ENCODE peak calls at places on chromosomes 5 and 9, in seven cellular contexts. One of them, this sample, is unnamed. For H3K4me1, the result is how much of the 10 kb centered on the place peaks cover.

GRCh38 chr5:136646915-136647314 is 281.6 kb upstream of the TRPC7 start:
- DNase-seq in GM23338: no peak
- DNase-seq in HCT116: no peak
- DNase-seq in MM.1S: no peak
- DNase-seq in PC-3: no peak
- DNase-seq in hepatocyte: no peak
- DNase-seq in GM23248: no peak
- DNase-seq in this sample: no peak

GRCh38 chr9:131724678-131725077 is 15.2 kb downstream of the RAPGEF1 start:
- DNase-seq in GM23338: no peak
- DNase-seq in HCT116: no peak
- DNase-seq in MM.1S: no peak
- DNase-seq in PC-3: no peak
- DNase-seq in hepatocyte: no peak
- DNase-seq in GM23248: no peak
- DNase-seq in this sample: no peak

GRCh38 chr5:135248801-135249231 is 150.2 kb downstream of the MACROH2A1 start:
- DNase-seq in GM23338: no peak
- DNase-seq in HCT116: no peak
- DNase-seq in MM.1S: no peak
- DNase-seq in PC-3: no peak
- DNase-seq in hepatocyte: no peak
- DNase-seq in GM23248: no peak
- DNase-seq in this sample: no peak

GRCh38 chr5:139828207-139828895 is 32.7 kb downstream of the PSD2 start:
- DNase-seq in GM23338: no peak
- DNase-seq in HCT116: no peak
- DNase-seq in MM.1S: no peak
- DNase-seq in PC-3: no peak
- DNase-seq in hepatocyte: no peak
- DNase-seq in GM23248: no peak
- DNase-seq in this sample: no peak

GRCh38 chr5:139668064-139668880 is 20.1 kb downstream of the CXXC5 start:
- DNase-seq in GM23338: peak
- DNase-seq in HCT116: no peak
- DNase-seq in MM.1S: peak
- DNase-seq in PC-3: peak
- DNase-seq in hepatocyte: peak
- DNase-seq in GM23248: peak
- DNase-seq in this sample: peak

GRCh38 chr5:53980061-53980460 is 330.3 kb downstream of the ARL15 start:
- DNase-seq in GM23338: no peak
- DNase-seq in HCT116: no peak
- DNase-seq in MM.1S: no peak
- DNase-seq in PC-3: no peak
- DNase-seq in hepatocyte: no peak
- DNase-seq in GM23248: no peak
- DNase-seq in this sample: no peak

GRCh38 chr9:134317431-134318414 is 8.5 kb upstream of the RXRA start:
- DNase-seq in GM23338: no peak
- DNase-seq in HCT116: no peak
- DNase-seq in MM.1S: no peak
- DNase-seq in PC-3: no peak
- DNase-seq in hepatocyte: no peak
- DNase-seq in GM23248: peak
- DNase-seq in this sample: no peak

GRCh38 chr5:139342423-139342723 is 719 bp downstream of the PAIP2 start:
- DNase-seq in GM23338: no peak
- DNase-seq in HCT116: no peak
- DNase-seq in MM.1S: no peak
- DNase-seq in PC-3: no peak
- DNase-seq in hepatocyte: no peak
- DNase-seq in GM23248: no peak
- DNase-seq in this sample: no peak

GRCh38 chr5:109410389-109411174 is 808 bp upstream of the PJA2 start:
- DNase-seq in GM23338: peak
- DNase-seq in HCT116: peak
- DNase-seq in MM.1S: peak
- DNase-seq in PC-3: peak
- DNase-seq in hepatocyte: peak
- DNase-seq in GM23248: peak
- DNase-seq in this sample: peak

GRCh38 chr5:85716344-85717202 is 901.2 kb upstream of the COX7C start:
- DNase-seq in GM23338: no peak
- DNase-seq in HCT116: no peak
- DNase-seq in MM.1S: no peak
- DNase-seq in PC-3: no peak
- DNase-seq in hepatocyte: no peak
- DNase-seq in GM23248: no peak
- DNase-seq in this sample: no peak

GRCh38 chr9:421896-422295 is 207.2 kb downstream of the DOCK8 start:
- DNase-seq in GM23338: no peak
- DNase-seq in HCT116: no peak
- DNase-seq in MM.1S: no peak
- DNase-seq in PC-3: no peak
- DNase-seq in hepatocyte: no peak
- DNase-seq in GM23248: no peak
- DNase-seq in this sample: no peak

GRCh38 chr9:92499701-92500100 is 17.4 kb upstream of the ASPN start:
- DNase-seq in GM23338: no peak
- DNase-seq in HCT116: no peak
- DNase-seq in MM.1S: no peak
- DNase-seq in PC-3: no peak
- DNase-seq in hepatocyte: no peak
- DNase-seq in GM23248: peak
- DNase-seq in this sample: no peak
- H3K4me1 ChIP-seq in GM23338: under half
- H3K4me1 ChIP-seq in HCT116: under half
- H3K4me1 ChIP-seq in MM.1S: under half
- H3K4me1 ChIP-seq in PC-3: under half
- H3K4me1 ChIP-seq in hepatocyte: under half
- H3K4me1 ChIP-seq in GM23248: half or more
- H3K4me1 ChIP-seq in this sample: under half

GRCh38 chr5:77209495-77210090 is 887 bp upstream of the PDE8B start:
- DNase-seq in GM23338: no peak
- DNase-seq in HCT116: no peak
- DNase-seq in MM.1S: no peak
- DNase-seq in PC-3: no peak
- DNase-seq in hepatocyte: no peak
- DNase-seq in GM23248: no peak
- DNase-seq in this sample: peak
- TF ChIP-seq EZH2 in GM23338: no peak
- TF ChIP-seq EZH2 in HCT116: no peak
- TF ChIP-seq EZH2 in MM.1S: no peak
- TF ChIP-seq EZH2 in PC-3: no peak
- TF ChIP-seq EZH2 in hepatocyte: no peak
- TF ChIP-seq EZH2 in GM23248: no peak
- TF ChIP-seq EZH2 in this sample: peak

GRCh38 chr9:96193356-96193755 is 108.6 kb downstream of the HSD17B3 start:
- DNase-seq in GM23338: no peak
- DNase-seq in HCT116: no peak
- DNase-seq in MM.1S: no peak
- DNase-seq in PC-3: peak
- DNase-seq in hepatocyte: no peak
- DNase-seq in GM23248: no peak
- DNase-seq in this sample: no peak

GRCh38 chr9:96203867-96204412 is 98.0 kb downstream of the HSD17B3 start:
- DNase-seq in GM23338: no peak
- DNase-seq in HCT116: no peak
- DNase-seq in MM.1S: no peak
- DNase-seq in PC-3: no peak
- DNase-seq in hepatocyte: peak
- DNase-seq in GM23248: no peak
- DNase-seq in this sample: no peak

GRCh38 chr9:96202971-96203780 is 98.8 kb downstream of the HSD17B3 start:
- DNase-seq in GM23338: no peak
- DNase-seq in HCT116: no peak
- DNase-seq in MM.1S: no peak
- DNase-seq in PC-3: no peak
- DNase-seq in hepatocyte: no peak
- DNase-seq in GM23248: no peak
- DNase-seq in this sample: no peak

GRCh38 chr9:96201140-96201539 is 100.8 kb downstream of the HSD17B3 start:
- DNase-seq in GM23338: no peak
- DNase-seq in HCT116: no peak
- DNase-seq in MM.1S: no peak
- DNase-seq in PC-3: no peak
- DNase-seq in hepatocyte: no peak
- DNase-seq in GM23248: no peak
- DNase-seq in this sample: no peak

GRCh38 chr9:96199006-96199405 is 103.0 kb downstream of the HSD17B3 start:
- DNase-seq in GM23338: no peak
- DNase-seq in HCT116: no peak
- DNase-seq in MM.1S: no peak
- DNase-seq in PC-3: no peak
- DNase-seq in hepatocyte: no peak
- DNase-seq in GM23248: no peak
- DNase-seq in this sample: no peak
- TF ChIP-seq EZH2phosphoT487 in GM23338: no peak
- TF ChIP-seq EZH2phosphoT487 in HCT116: no peak
- TF ChIP-seq EZH2phosphoT487 in MM.1S: no peak
- TF ChIP-seq EZH2phosphoT487 in PC-3: no peak
- TF ChIP-seq EZH2phosphoT487 in hepatocyte: no peak
- TF ChIP-seq EZH2phosphoT487 in GM23248: no peak
- TF ChIP-seq EZH2phosphoT487 in this sample: no peak

GRCh38 chr5:176427971-176428370 is 11.6 kb upstream of the CLTB start:
- DNase-seq in GM23338: no peak
- DNase-seq in HCT116: peak
- DNase-seq in MM.1S: no peak
- DNase-seq in PC-3: no peak
- DNase-seq in hepatocyte: no peak
- DNase-seq in GM23248: peak
- DNase-seq in this sample: no peak
- H3K4me1 ChIP-seq in GM23338: under half
- H3K4me1 ChIP-seq in HCT116: under half
- H3K4me1 ChIP-seq in MM.1S: under half
- H3K4me1 ChIP-seq in PC-3: under half
- H3K4me1 ChIP-seq in hepatocyte: under half
- H3K4me1 ChIP-seq in GM23248: under half
- H3K4me1 ChIP-seq in this sample: under half

GRCh38 chr5:115816226-115817042 is at the start of gene CDO1:
- DNase-seq in GM23338: peak
- DNase-seq in HCT116: no peak
- DNase-seq in MM.1S: no peak
- DNase-seq in PC-3: no peak
- DNase-seq in hepatocyte: peak
- DNase-seq in GM23248: peak
- DNase-seq in this sample: peak
- TF ChIP-seq EZH2 in GM23338: peak
- TF ChIP-seq EZH2 in HCT116: no peak
- TF ChIP-seq EZH2 in MM.1S: no peak
- TF ChIP-seq EZH2 in PC-3: no peak
- TF ChIP-seq EZH2 in hepatocyte: peak
- TF ChIP-seq EZH2 in GM23248: no peak
- TF ChIP-seq EZH2 in this sample: no peak

DNA sequence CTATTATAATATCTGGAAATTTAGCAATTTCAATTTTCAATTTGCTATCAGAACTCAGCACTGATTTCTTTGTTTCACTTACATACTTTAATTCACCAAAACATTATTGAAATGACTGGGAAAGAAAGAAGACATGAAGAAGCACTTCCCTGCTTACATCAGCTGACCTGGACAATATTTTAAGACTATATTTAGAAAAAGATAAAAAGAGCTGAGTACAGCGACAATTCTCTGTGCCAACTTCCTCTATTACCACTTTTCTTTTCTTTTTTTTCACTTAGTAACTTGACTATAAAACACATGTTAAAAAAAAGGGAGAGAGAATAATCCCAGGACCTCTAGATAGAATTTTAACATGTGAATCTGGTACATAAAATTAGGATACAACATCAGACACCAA is 35.6 kb downstream of the MEF2C start:
- DNase-seq in GM23338: no peak
- DNase-seq in HCT116: no peak
- DNase-seq in MM.1S: no peak
- DNase-seq in PC-3: no peak
- DNase-seq in hepatocyte: no peak
- DNase-seq in GM23248: no peak
- DNase-seq in this sample: no peak
- TF ChIP-seq EZH2phosphoT487 in GM23338: no peak
- TF ChIP-seq EZH2phosphoT487 in HCT116: no peak
- TF ChIP-seq EZH2phosphoT487 in MM.1S: no peak
- TF ChIP-seq EZH2phosphoT487 in PC-3: no peak
- TF ChIP-seq EZH2phosphoT487 in hepatocyte: no peak
- TF ChIP-seq EZH2phosphoT487 in GM23248: no peak
- TF ChIP-seq EZH2phosphoT487 in this sample: no peak

This sample was measured in neural progenitor cell.